ENCODE peak calls at places on chromosome 22, in five cellular contexts. G is heart left ventricle; R is T47D; S is activated CD4-positive, CD25-positive, alpha-beta regulatory T cell treated with anti-CD3 and anti-CD28 coated beads, Interleukin-2, amount 50 U/mL, for 16 hours; U is Peyer's patch. A is an unnamed sample.

GRCh38 chr22:20212754-20213699 is 55.1 kb downstream of the RTN4R start:
- DNase-seq in G (no peak), R (no peak), S (no peak), U (no peak), A (no peak)

GRCh38 chr22:32331236-32331917 is 26.3 kb upstream of the RFPL3 start:
- DNase-seq in G (no peak), R (no peak), S (no peak), U (peak), A (no peak)

GRCh38 chr22:39748877-39749276 is 144.7 kb downstream of the ENTHD1 start:
- DNase-seq in G (no peak), R (no peak), S (no peak), U (no peak), A (no peak)

GRCh38 chr22:24184057-24184798 is 2.9 kb downstream of the SUSD2 start:
- DNase-seq in G (no peak), R (no peak), S (no peak), U (no peak), A (no peak)

GRCh38 chr22:33451851-33452469 is 393.8 kb upstream of the SYN3 start:
- DNase-seq in G (no peak), R (peak), S (no peak), U (no peak), A (no peak)

GRCh38 chr22:28874061-28874460 is 9.3 kb upstream of the ZNRF3 start:
- DNase-seq in G (no peak), R (no peak), S (no peak), U (no peak), A (no peak)

GRCh38 chr22:28116261-28116673 is 197.2 kb upstream of the PITPNB start:
- DNase-seq in G (peak), R (no peak), S (no peak), U (no peak), A (no peak)

GRCh38 chr22:49853981-49854791 is 542 bp downstream of the ZBED4 start:
- DNase-seq in G (peak), R (peak), S (no peak), U (peak), A (no peak)

GRCh38 chr22:36029406-36029755 is 757 bp upstream of the RBFOX2 start:
- DNase-seq in G (no peak), R (no peak), S (no peak), U (no peak), A (no peak)

GRCh38 chr22:19064354-19065054 is 57.7 kb downstream of the DGCR2 start:
- DNase-seq in G (no peak), R (no peak), S (no peak), U (no peak), A (no peak)

GRCh38 chr22:25359601-25360261 is 140.3 kb downstream of the CRYBB2 start:
- DNase-seq in G (no peak), R (no peak), S (no peak), U (no peak), A (no peak)

GRCh38 chr22:19122752-19123492 is 710 bp upstream of the DGCR2 start:
- DNase-seq in G (peak), R (peak), S (no peak), U (no peak), A (no peak)

GRCh38 chr22:32473388-32473952 is 1.1 kb upstream of the FBXO7 start:
- DNase-seq in G (no peak), R (peak), S (no peak), U (peak), A (no peak)

GRCh38 chr22:46763051-46763705 is 728 bp downstream of the TBC1D22A start:
- DNase-seq in G (peak), R (no peak), S (no peak), U (peak), A (no peak)

GRCh38 chr22:36528336-36528735 is 630 bp downstream of the EIF3D start:
- DNase-seq in G (no peak), R (no peak), S (no peak), U (no peak), A (no peak)

GRCh38 chr22:37654556-37655251 is 3.8 kb upstream of the PDXP start:
- DNase-seq in G (no peak), R (no peak), S (no peak), U (peak), A (no peak)

GRCh38 chr22:44335903-44336803 is 23.4 kb upstream of the SHISAL1 start:
- DNase-seq in G (no peak), R (peak), S (no peak), U (no peak), A (no peak)

GRCh38 chr22:17109113-17109865 is 11.9 kb downstream of the TMEM121B start:
- DNase-seq in G (no peak), R (no peak), S (no peak), U (peak), A (no peak)

GRCh38 chr22:30224161-30224857 is 22.2 kb downstream of the LIF start:
- DNase-seq in G (no peak), R (no peak), S (no peak), U (no peak), A (no peak)

GRCh38 chr22:19886605-19887250 is 32.1 kb upstream of the GNB1L start:
- DNase-seq in G (peak), R (no peak), S (no peak), U (no peak), A (no peak)